ENCODE peak calls at places on chromosomes 6 and 20, in four cellular contexts. R is fibroblast of lung, I is mucosa of descending colon, N is BJ. U is an unnamed sample. For H3K36me3, the result is how much of the 10 kb centered on the place peaks cover.

GRCh38 chr6:149032599-149033405 is 284.7 kb upstream of the TAB2 start:
- DNase-seq in R (peak), N (peak), I (no peak), U (no peak)

GRCh38 chr6:7169296-7169721 is 61.5 kb downstream of the RREB1 start:
- DNase-seq in N (no peak), R (no peak), I (no peak), U (no peak)

GRCh38 chr20:11140359-11140758 is 466.6 kb upstream of the JAG1 start:
- DNase-seq in N (no peak), I (no peak), R (peak), U (no peak)

GRCh38 chr6:14530385-14530784 is 412.8 kb downstream of the CD83 start:
- DNase-seq in N (no peak), R (no peak), I (no peak), U (no peak)

GRCh38 chr6:21820442-21820841 is 226.9 kb downstream of the SOX4 start:
- DNase-seq in N (no peak), R (no peak), I (no peak), U (no peak)

GRCh38 chr6:18024876-18025275 is 37.4 kb upstream of the KIF13A start:
- DNase-seq in I (no peak), N (no peak), R (no peak), U (no peak)

GRCh38 chr20:45629496-45630100 is at the start of gene WFDC10A:
- DNase-seq in R (peak), I (no peak), N (no peak), U (no peak)

GRCh38 chr6:84027340-84028183 is 6.0 kb upstream of the MRAP2 start:
- DNase-seq in I (peak), N (peak), R (peak), U (no peak)

GRCh38 chr6:14035448-14035847 is 82.1 kb upstream of the CD83 start:
- DNase-seq in I (no peak), N (peak), R (peak), U (no peak)

GRCh38 chr6:19135706-19136105 is 701.5 kb upstream of the ID4 start:
- DNase-seq in I (no peak), N (no peak), R (peak), U (no peak)

GRCh38 chr6:156645106-156645505 is 132.1 kb upstream of the ARID1B start:
- DNase-seq in N (no peak), I (no peak), R (peak), U (no peak)

GRCh38 chr20:21433329-21433890 is 36.1 kb upstream of the NKX2-4 start:
- DNase-seq in N (no peak), I (no peak), R (peak), U (no peak)

GRCh38 chr6:113315879-113316278 is 541.3 kb upstream of the MARCKS start:
- DNase-seq in N (no peak), R (no peak), I (no peak), U (no peak)

GRCh38 chr6:135566311-135567068 is 69.0 kb upstream of the AHI1 start:
- DNase-seq in I (no peak), R (no peak), N (no peak), U (no peak)

GRCh38 chr6:45714795-45715507 is 300.7 kb downstream of the CLIC5 start:
- DNase-seq in I (no peak), N (no peak), R (peak), U (peak)

GRCh38 chr6:104134876-104135275 is 724.8 kb downstream of the HACE1 start:
- DNase-seq in N (no peak), R (no peak), I (no peak), U (no peak)

GRCh38 chr6:166533205-166533824 is 53.2 kb downstream of the RAMACL start:
- DNase-seq in N (no peak), I (peak), R (no peak), U (no peak)

GRCh38 chr20:53011640-53012039 is 39.5 kb downstream of the TSHZ2 start:
- DNase-seq in I (no peak), N (no peak), R (no peak), U (no peak)

GRCh38 chr6:1770435-1770843 is 160.7 kb downstream of the FOXC1 start:
- DNase-seq in I (no peak), R (peak), N (no peak), U (peak)

GRCh38 chr20:20692587-20692986 is 19.9 kb downstream of the RALGAPA2 start:
- DNase-seq in I (no peak), R (no peak), N (no peak), U (no peak)

GRCh38 chr6:72248621-72249020 is 362.3 kb downstream of the RIMS1 start:
- DNase-seq in N (no peak), R (peak), I (no peak), U (no peak)

GRCh38 chr6:163170294-163170883 is 244.1 kb upstream of the QKI start:
- DNase-seq in I (no peak), R (no peak), N (no peak), U (no peak)

GRCh38 chr6:154938245-154938583 is 56.9 kb upstream of the TIAM2 start:
- DNase-seq in R (no peak), I (no peak), N (no peak), U (no peak)

GRCh38 chr6:282177-282866 is 10.0 kb upstream of the DUSP22 start:
- DNase-seq in I (no peak), R (no peak), N (no peak), U (no peak)

GRCh38 chr20:43583133-43583864 is 7.4 kb upstream of the IFT52 start:
- DNase-seq in R (no peak), N (no peak), I (no peak), U (no peak)

GRCh38 chr20:33554914-33555420 is 65.1 kb downstream of the CBFA2T2 start:
- DNase-seq in R (peak), N (peak), I (no peak), U (peak)

GRCh38 chr6:104952911-104953409 is 3.9 kb upstream of the LIN28B start:
- DNase-seq in N (no peak), I (no peak), R (no peak), U (no peak)

GRCh38 chr6:1641391-1641790 is 31.7 kb downstream of the FOXC1 start:
- DNase-seq in N (no peak), R (peak), I (no peak), U (no peak)

GRCh38 chr6:155327326-155328073 is 13.2 kb upstream of the TFB1M start:
- DNase-seq in R (peak), N (no peak), I (no peak), U (peak)

GRCh38 chr20:8144282-8145245 is 12.5 kb downstream of the PLCB1 start:
- DNase-seq in N (peak), I (no peak), R (peak), U (no peak)

GRCh38 chr20:35954907-35955251 is 577 bp upstream of the SCAND1 start:
- DNase-seq in I (no peak), N (no peak), R (peak), U (peak)

GRCh38 chr6:21679761-21680265 is 86.3 kb downstream of the SOX4 start:
- DNase-seq in N (peak), I (no peak), R (peak), U (no peak)

DNA sequence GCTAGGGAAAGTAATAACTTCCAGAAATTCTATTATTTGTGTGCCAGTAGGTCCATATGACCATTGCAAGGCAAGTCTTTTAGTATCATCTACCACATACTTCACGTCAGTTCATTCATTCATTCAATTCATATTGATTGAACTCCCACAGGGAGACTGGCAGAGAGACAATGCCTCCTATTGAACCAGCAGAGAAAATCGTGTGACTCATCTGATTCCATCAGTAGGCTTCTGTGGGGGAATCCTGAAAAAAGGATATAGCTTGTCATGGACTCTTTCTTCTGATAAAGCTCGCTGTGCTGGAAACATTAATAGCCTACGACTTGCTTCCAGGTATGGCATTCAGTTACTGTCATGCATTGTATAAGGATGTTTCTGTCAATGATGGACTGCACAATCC is 45.3 kb upstream of the CNR1 start:
- DNase-seq in I (no peak), N (no peak), R (no peak), U (no peak)
- H3K36me3 ChIP-seq in I (under half), N (under half), R (under half), U (under half)

DNA sequence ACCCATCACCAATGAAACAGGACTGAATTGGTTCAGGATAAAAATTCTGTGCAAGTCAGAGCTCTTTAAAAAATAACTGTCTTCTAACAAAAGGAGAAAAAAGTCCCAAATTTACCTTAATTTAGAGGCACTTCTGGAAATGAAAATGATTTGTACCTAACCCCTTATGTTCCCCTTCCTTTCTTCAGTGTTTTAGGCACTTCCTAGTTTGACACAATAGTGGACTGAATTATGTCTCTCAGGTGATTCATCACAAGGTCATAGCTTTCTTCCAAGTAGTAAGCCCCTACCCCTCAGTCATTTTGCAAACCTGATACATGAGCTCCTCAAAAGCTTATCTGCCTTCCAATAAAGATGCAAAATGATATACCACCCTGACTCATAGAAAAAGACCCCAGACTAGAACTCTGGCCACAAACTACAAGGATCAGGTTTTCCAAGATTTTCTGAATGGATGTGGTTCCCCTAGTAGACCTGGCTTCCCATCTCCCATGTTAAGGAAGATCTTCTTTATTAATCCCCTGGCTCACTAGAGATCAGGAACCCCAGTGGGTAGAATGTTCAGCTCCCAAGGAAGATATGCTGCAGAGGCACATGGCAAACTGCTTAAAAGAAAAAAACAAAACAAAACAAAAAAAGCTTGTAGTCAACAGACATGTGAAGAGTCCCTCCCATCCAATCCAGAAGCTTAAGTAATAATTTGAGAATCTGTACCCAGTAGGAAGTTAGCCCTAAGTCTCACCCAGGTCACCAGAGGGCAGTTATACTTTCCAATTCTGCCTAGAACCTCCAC is 3.6 kb downstream of the PPP1R10 start:
- DNase-seq in N (no peak), R (peak), I (no peak), U (no peak)
- H3K4me3 ChIP-seq in N (no peak), R (no peak), I (no peak), U (no peak)

DNA sequence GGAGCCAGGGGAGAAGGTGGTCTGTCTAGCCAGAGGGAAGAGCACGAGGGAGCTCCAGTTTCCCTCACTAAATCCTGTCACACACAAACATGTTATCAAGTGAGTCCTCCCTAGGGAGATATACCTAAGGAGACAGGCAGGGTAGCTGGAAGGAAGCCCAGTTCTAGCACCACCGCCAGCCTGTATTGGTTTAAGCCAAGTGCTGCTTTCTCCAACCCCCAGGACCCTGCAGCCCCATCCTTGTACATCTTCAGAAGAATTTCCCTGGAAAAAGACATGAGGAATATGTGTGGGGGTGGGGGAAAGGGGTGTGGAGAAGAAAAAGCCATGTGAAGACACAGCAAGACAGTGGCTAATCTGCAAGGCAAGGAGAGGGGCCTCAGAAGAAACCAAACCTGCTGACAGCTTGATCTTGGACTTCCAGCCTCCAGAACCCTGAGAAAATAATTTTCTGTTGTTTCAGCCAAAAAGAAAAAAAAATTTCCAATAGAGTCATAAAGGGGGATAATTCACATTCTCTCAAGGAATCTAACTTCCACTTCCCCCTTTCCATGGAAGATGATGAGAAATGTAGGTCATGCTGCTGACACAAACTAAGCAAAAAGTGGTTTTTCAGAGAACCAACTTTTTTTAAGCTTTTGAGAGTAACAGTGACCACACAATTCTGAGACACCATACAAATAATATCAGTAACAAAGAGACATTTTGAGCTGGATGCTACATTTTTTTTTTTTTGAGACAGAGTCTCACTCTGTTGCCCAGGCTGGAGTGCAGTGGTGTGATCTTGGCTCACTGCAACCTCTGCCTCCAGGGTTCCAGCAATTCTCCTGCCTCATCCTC is 103.2 kb upstream of the PRDM1 start:
- DNase-seq in R (no peak), N (no peak), I (no peak), U (no peak)
- TF ChIP-seq CTCF in R (no peak), N (no peak), I (no peak), U (no peak)

GRCh38 chr6:169222126-169222525 is 31.5 kb downstream of the THBS2 start:
- DNase-seq in N (no peak), R (no peak), I (peak), U (no peak)
- H3K36me3 ChIP-seq in N (half or more), R (under half), I (under half), U (under half)

GRCh38 chr20:18056174-18057105 is 1.3 kb downstream of the OVOL2 start:
- DNase-seq in N (no peak), R (peak), I (peak), U (no peak)
- H3K4me3 ChIP-seq in N (peak), R (no peak), I (peak), U (no peak)

DNA sequence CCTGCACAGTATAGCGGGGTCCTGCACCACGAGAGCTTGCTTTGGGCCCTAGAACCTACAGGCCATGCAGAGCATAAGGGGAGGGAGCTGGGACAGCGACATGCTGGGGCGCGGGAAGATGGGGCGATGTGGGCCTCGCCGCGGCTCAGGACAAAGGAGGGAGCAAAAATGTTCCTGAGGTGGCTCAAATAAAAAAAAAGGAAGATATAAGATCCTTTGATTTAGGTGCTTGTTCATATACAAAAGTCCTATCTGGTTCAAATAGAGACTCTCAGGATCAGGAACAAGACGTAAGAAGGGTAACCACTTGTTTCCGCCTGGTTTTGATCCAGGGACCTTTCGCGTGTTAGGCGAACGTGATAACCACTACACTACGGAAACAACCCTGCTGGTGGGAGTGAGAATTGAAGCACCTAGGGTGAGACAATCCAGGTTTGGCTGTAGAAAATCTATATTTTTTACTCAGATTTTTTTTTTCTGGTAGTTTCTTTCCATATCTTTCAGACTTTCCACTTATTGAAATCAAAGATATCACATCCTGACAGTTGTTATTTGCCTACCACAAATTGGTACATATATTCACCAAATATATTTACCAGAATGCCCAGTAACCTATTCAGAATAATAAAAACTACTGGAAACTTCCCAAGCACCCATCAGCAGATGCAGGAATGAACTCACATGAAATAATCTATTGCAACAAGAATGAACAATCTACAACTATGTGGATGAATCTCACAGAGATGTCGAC is 177.9 kb upstream of the ZNF184 start:
- DNase-seq in N (no peak), I (no peak), R (peak), U (no peak)
- TF ChIP-seq CTCF in N (peak), I (no peak), R (no peak), U (no peak)

GRCh38 chr20:3847419-3847940 is 846 bp downstream of the MAVS start:
- DNase-seq in I (no peak), N (no peak), R (peak), U (no peak)

GRCh38 chr20:3846740-3847418 is at the start of gene MAVS:
- DNase-seq in R (peak), I (peak), N (no peak), U (peak)

GRCh38 chr20:3842332-3842930 is 4.2 kb upstream of the MAVS start:
- DNase-seq in N (no peak), R (no peak), I (no peak), U (no peak)

GRCh38 chr20:3846378-3846739 is 275 bp upstream of the MAVS start:
- DNase-seq in N (no peak), I (no peak), R (no peak), U (no peak)

GRCh38 chr20:3843490-3843889 is 3.1 kb upstream of the MAVS start:
- DNase-seq in R (peak), I (no peak), N (no peak), U (no peak)
- H3K36me3 ChIP-seq in R (under half), I (under half), N (under half), U (under half)

GRCh38 chr6:117548797-117549301 is 53.5 kb downstream of the GOPC start:
- DNase-seq in N (no peak), R (peak), I (no peak), U (peak)
- H3K4me3 ChIP-seq in N (no peak), R (no peak), I (no peak), U (peak)

DNA sequence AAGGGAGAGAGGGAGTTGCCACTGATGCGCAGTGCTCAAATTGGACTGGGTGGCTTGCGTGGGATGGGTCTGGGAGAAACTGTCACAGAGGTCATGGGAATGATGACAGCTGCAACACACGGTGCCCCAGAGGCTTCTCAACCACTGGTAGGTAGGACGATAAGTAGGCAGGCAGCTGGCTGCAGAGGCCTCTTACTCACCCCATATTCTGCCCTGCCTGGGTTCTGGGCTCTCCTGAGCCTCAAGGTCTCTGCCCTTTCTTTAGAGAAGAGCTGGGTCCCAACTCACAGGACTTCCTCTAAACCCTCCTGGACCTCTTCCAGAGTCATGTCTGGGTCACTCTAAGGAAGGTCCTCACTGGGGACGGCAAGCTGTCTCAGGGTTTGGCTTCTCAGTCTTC is 37.2 kb upstream of the RNF24 start:
- DNase-seq in I (no peak), R (no peak), N (no peak), U (no peak)
- TF ChIP-seq CTCF in I (no peak), R (no peak), N (no peak), U (no peak)

GRCh38 chr6:137881522-137881886 is 14.4 kb downstream of the TNFAIP3 start:
- DNase-seq in N (no peak), R (no peak), I (no peak), U (peak)
- H3K36me3 ChIP-seq in N (under half), R (under half), I (under half), U (half or more)